ENCODE peak calls at places on chromosome 11, in nine cellular contexts. K, I, O, L, B, J, P, U and Q are unnamed samples.

GRCh38 chr11:208177-208916 is 839 bp downstream of the RIC8A start:
- DNase-seq in J (peak; percentile 62), U (peak; percentile 63), L (peak; percentile 85), B (peak; percentile 77), P (no peak), I (peak; percentile 85), K (peak; percentile 73), O (peak; percentile 97), Q (peak; percentile 93)

GRCh38 chr11:104191124-104191523 is 27.2 kb upstream of the PDGFD start:
- DNase-seq in I (no peak), U (peak; percentile 49), P (no peak), O (no peak), K (no peak), L (no peak), J (no peak), B (no peak), Q (no peak)

GRCh38 chr11:110526323-110526722 is 96.6 kb downstream of the FDX1 start:
- DNase-seq in J (no peak), U (no peak), O (no peak), L (no peak), B (no peak), P (no peak), K (no peak), I (no peak), Q (peak; percentile 72)

GRCh38 chr11:8686325-8686724 is 3.7 kb downstream of the RPL27A start:
- DNase-seq in P (no peak), U (no peak), J (no peak), O (no peak), K (no peak), L (no peak), I (no peak), B (no peak), Q (no peak)

GRCh38 chr11:47143322-47143721 is 33.4 kb downstream of the ARFGAP2 start:
- DNase-seq in O (no peak), J (peak; percentile 83), U (peak; percentile 97), P (no peak), B (no peak), I (no peak), L (no peak), K (no peak), Q (no peak)

GRCh38 chr11:45805305-45806071 is 539 bp downstream of the SLC35C1 start:
- DNase-seq in K (peak; percentile 25), I (peak; percentile 34), J (peak; percentile 42), O (peak; percentile 86), B (no peak), P (peak; percentile 46), U (peak; percentile 78), L (peak; percentile 52), Q (no peak)

GRCh38 chr11:96102664-96103068 is 178.8 kb upstream of the MTMR2 start:
- DNase-seq in J (no peak), K (no peak), B (no peak), P (no peak), O (no peak), I (no peak), L (no peak), U (peak; percentile 68), Q (no peak)

GRCh38 chr11:115458877-115459276 is 45.3 kb downstream of the CADM1 start:
- DNase-seq in J (no peak), I (no peak), L (no peak), P (no peak), B (no peak), U (peak; percentile 32), O (no peak), K (no peak), Q (no peak)

GRCh38 chr11:123430736-123431356 is 777 bp downstream of the GRAMD1B start:
- DNase-seq in O (peak; percentile 95), P (no peak), L (peak; percentile 68), U (peak; percentile 51), B (peak; percentile 45), J (no peak), K (peak; percentile 49), I (peak; percentile 52), Q (no peak)
- TF ChIP-seq POLR2A in O (no peak), P (no peak), L (peak; percentile 38), U (no peak), B (peak; percentile 45), J (no peak), K (peak; percentile 52), I (no peak), Q (no peak)

DNA sequence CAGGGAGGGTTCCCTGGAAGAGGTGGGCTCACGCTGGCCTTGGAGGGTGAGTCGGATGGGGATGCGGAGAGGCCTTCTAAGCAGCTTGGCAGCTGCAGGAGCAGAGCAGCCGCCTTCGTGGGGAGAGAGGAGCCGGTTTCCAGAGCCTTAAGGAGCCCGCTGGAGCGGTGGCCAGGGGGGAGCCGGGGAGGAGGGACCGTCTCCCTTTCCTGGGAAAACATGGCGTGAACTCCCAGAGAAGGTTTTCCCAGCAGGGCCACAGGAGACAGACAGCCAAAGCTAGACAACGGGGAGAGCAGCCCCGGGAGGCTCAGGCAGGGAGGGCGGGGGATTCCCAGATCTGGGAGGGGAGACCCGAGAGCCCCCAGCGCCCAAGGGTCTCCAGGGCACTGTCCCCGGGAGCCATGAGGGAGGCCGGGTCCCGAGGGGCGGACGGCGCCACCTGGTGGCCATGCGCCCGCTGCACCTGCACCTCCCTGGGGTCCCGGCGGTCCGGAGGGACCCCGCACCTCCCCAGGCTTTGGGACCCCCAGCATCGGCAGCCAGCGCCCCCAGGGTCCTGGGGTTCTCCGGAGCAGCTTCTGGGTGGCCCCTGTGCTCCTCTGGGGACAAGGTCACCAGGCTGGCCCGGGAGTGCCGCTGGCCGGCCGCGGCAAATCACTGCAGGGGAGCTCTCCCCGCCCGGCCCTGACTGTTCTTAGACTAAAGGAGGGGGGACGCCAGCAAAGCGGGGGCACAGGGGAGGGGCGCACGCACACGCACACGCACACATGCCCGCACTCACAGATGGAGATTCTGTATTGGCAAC is 2.4 kb upstream of the SYT8 start:
- DNase-seq in P (no peak), L (peak; percentile 69), I (peak; percentile 68), O (peak; percentile 92), K (peak; percentile 69), J (no peak), U (no peak), B (peak; percentile 50), Q (no peak)
- H3K4me3 ChIP-seq in P (no peak overlapping the region), L (no peak overlapping the region), I (peak overlapping the region; percentile 18), O (no peak overlapping the region), K (peak overlapping the region; percentile 27), J (peak overlapping the region; percentile 23), U (no peak overlapping the region), B (peak overlapping the region; percentile 41), Q (peak overlapping the region; percentile 30)

GRCh38 chr11:119513806-119514170 is 90.8 kb upstream of the THY1 start:
- DNase-seq in U (no peak), P (no peak), B (no peak), K (no peak), L (no peak), J (no peak), O (no peak), I (no peak), Q (no peak)

GRCh38 chr11:119512373-119512772 is 89.4 kb upstream of the THY1 start:
- DNase-seq in L (no peak), B (no peak), J (no peak), I (no peak), O (no peak), K (no peak), P (no peak), U (no peak), Q (no peak)

GRCh38 chr11:119511601-119512000 is 88.6 kb upstream of the THY1 start:
- DNase-seq in L (no peak), P (no peak), U (no peak), K (no peak), I (no peak), O (no peak), B (no peak), J (no peak), Q (no peak)

GRCh38 chr11:119516060-119516459 is 93.1 kb upstream of the THY1 start:
- DNase-seq in O (no peak), I (no peak), P (no peak), L (no peak), U (no peak), B (no peak), K (no peak), J (no peak), Q (no peak)

DNA sequence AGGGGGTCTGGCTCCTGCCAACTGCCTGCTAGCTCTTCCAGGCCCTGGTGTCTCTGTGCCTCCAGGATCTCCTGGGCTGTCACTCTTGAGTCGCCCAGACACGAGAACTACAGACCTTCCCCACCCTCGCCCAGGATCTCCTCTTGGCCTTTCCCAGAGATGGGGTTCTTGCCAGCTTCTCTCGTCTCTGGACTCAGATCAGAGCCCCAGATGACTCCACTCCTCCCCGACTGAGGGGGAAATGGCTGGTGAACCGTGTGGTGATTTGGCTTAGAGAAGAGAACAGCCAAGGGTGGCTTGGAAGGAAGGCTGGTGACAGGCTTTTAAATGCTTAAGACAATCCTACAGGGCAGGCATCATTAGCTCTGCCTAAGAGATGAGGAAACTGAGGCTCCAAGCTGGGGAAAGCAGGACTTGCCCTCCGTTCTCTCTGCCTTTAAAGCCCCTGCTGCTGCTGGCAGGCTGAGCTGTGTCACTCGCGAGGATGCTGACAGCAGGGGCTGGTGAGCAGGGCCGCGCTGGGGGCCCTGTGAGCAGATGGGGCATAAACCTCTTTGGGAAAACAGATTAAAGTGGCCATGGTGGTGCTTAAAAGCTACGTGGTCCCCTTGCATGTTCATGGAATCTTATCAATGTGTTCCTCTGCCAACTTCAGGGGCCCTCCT is 90.3 kb upstream of the THY1 start:
- DNase-seq in L (no peak), K (no peak), P (no peak), B (no peak), U (no peak), I (no peak), J (no peak), O (no peak), Q (no peak)
- TF ChIP-seq POLR2A in L (no peak), K (no peak), P (no peak), B (no peak), U (no peak), I (no peak), J (no peak), O (no peak), Q (no peak)

DNA sequence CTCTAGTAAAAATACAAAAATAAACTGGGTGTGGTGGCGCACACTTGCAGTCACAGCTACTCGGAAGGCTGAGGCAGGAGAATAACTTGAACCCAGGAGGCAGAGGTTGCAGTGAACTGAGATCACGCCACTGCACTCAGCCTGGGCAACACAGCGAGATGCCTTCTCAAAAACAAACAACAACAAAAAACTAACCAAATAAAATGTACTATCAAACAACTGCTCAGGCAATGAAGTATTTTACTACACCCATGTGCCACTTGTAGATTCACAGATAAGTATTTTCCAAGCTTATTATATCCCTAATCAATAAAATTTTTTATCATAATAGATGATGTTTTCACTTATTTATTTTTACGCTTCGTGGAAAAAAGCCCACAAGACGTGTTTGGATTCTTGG is 924 bp downstream of the C11orf65 start:
- DNase-seq in O (no peak), P (no peak), J (no peak), B (no peak), U (no peak), I (no peak), L (peak; percentile 23), K (no peak), Q (no peak)
- H3K4me3 ChIP-seq in O (peak overlapping the region; percentile 41), P (peak overlapping the region; percentile 53), J (peak overlapping the region; percentile 88), B (peak overlapping the region; percentile 54), U (peak overlapping the region; percentile 83), I (peak overlapping the region; percentile 55), L (peak overlapping the region; percentile 62), K (peak overlapping the region; percentile 56), Q (peak overlapping the region; percentile 75)